ENCODE peak calls at places on chromosomes 11 and 22, in four cellular contexts. F is GM12892, Y is esophagus squamous epithelium, X is body of pancreas. T is an unnamed sample.

GRCh38 chr11:3119141-3119821 is 45.8 kb downstream of the OSBPL5 start:
- DNase-seq in F (no peak), Y (no peak), X (no peak), T (no peak)

GRCh38 chr22:37604875-37605274 is 3.8 kb upstream of the GGA1 start:
- DNase-seq in F (no peak), Y (no peak), X (no peak), T (no peak)

GRCh38 chr22:43168416-43169309 is 17.3 kb downstream of the TSPO start:
- DNase-seq in F (no peak), Y (no peak), X (no peak), T (no peak)

GRCh38 chr11:45805305-45806071 is 539 bp downstream of the SLC35C1 start:
- DNase-seq in F (no peak), Y (peak), X (peak), T (no peak)

GRCh38 chr11:28903716-28904115 is 795.5 kb downstream of the METTL15 start:
- DNase-seq in F (no peak), Y (no peak), X (no peak), T (no peak)

GRCh38 chr11:57588038-57588710 is 9.3 kb upstream of the SERPING1 start:
- DNase-seq in F (no peak), Y (no peak), X (no peak), T (no peak)

GRCh38 chr11:17543574-17544180 is 539 bp downstream of the USH1C start:
- DNase-seq in F (no peak), Y (no peak), X (no peak), T (no peak)

GRCh38 chr11:87743002-87743401 is 432.2 kb downstream of the RAB38 start:
- DNase-seq in F (no peak), Y (no peak), X (no peak), T (peak)

GRCh38 chr11:33027846-33028536 is 11.4 kb upstream of the TCP11L1 start:
- DNase-seq in F (no peak), Y (no peak), X (no peak), T (no peak)

GRCh38 chr11:56885182-56885581 is 103.5 kb upstream of the OR5AK2 start:
- DNase-seq in F (no peak), Y (no peak), X (peak), T (no peak)

GRCh38 chr11:61120865-61121831 is 18.9 kb downstream of the CD5 start:
- DNase-seq in F (no peak), Y (no peak), X (peak), T (no peak)

GRCh38 chr11:86481399-86481798 is 106.7 kb downstream of the CCDC81 start:
- DNase-seq in F (no peak), Y (no peak), X (no peak), T (no peak)

GRCh38 chr11:128416976-128417375 is 170.4 kb downstream of the ETS1 start:
- DNase-seq in F (no peak), Y (no peak), X (no peak), T (no peak)

GRCh38 chr11:122394326-122394725 is 261.2 kb upstream of the UBASH3B start:
- DNase-seq in F (no peak), Y (no peak), X (no peak), T (no peak)

GRCh38 chr11:55707029-55707428 is 45.0 kb downstream of the OR4C6 start:
- DNase-seq in F (no peak), Y (no peak), X (no peak), T (peak)

GRCh38 chr11:84922836-84923235 is 704.3 kb downstream of the DLG2 start:
- DNase-seq in F (no peak), Y (no peak), X (no peak), T (no peak)

GRCh38 chr22:22952531-22953295 is 65.1 kb downstream of the IGLL5 start:
- DNase-seq in F (no peak), Y (no peak), X (no peak), T (no peak)

GRCh38 chr22:37483594-37484114 is 2.5 kb downstream of the MFNG start:
- DNase-seq in F (no peak), Y (no peak), X (no peak), T (no peak)

GRCh38 chr22:22070371-22070824 is 87.8 kb upstream of the TOP3B start:
- DNase-seq in F (no peak), Y (no peak), X (no peak), T (no peak)

GRCh38 chr22:37345863-37346514 is 63.7 kb downstream of the CYTH4 start:
- DNase-seq in F (no peak), Y (no peak), X (no peak), T (no peak)

GRCh38 chr11:61696602-61697001 is 16.4 kb downstream of the DAGLA start:
- DNase-seq in F (no peak), Y (no peak), X (no peak), T (no peak)

GRCh38 chr11:86627776-86628455 is 44.5 kb downstream of the ME3 start:
- DNase-seq in F (no peak), Y (no peak), X (no peak), T (no peak)

GRCh38 chr22:46149493-46149997 is 781 bp upstream of the PPARA start:
- DNase-seq in F (no peak), Y (no peak), X (peak), T (peak)

GRCh38 chr11:90202342-90202741 is 20.5 kb downstream of the CHORDC1 start:
- DNase-seq in F (no peak), Y (no peak), X (no peak), T (no peak)

GRCh38 chr11:2944953-2945756 is 15.9 kb upstream of the PHLDA2 start:
- DNase-seq in F (no peak), Y (no peak), X (peak), T (peak)

GRCh38 chr11:70702040-70702648 is 303.8 kb downstream of the CTTN start:
- DNase-seq in F (no peak), Y (no peak), X (no peak), T (no peak)

GRCh38 chr22:42688241-42688913 is 32.3 kb downstream of the A4GALT start:
- DNase-seq in F (no peak), Y (no peak), X (peak), T (no peak)

GRCh38 chr11:59259867-59260475 is 47.2 kb upstream of the MPEG1 start:
- DNase-seq in F (no peak), Y (no peak), X (no peak), T (no peak)

GRCh38 chr11:117830072-117830471 is 5.5 kb upstream of the FXYD2 start:
- DNase-seq in F (no peak), Y (no peak), X (peak), T (no peak)

GRCh38 chr22:19011075-19011474 is 75.0 kb upstream of the PRODH start:
- DNase-seq in F (no peak), Y (no peak), X (no peak), T (no peak)

GRCh38 chr11:47578524-47579460 is at the start of the genes KBTBD4 and NDUFS3:
- DNase-seq in F (peak), Y (peak), X (peak), T (peak)
- TF ChIP-seq POLR2A in F (peak), Y (no peak), X (no peak), T (peak)

DNA sequence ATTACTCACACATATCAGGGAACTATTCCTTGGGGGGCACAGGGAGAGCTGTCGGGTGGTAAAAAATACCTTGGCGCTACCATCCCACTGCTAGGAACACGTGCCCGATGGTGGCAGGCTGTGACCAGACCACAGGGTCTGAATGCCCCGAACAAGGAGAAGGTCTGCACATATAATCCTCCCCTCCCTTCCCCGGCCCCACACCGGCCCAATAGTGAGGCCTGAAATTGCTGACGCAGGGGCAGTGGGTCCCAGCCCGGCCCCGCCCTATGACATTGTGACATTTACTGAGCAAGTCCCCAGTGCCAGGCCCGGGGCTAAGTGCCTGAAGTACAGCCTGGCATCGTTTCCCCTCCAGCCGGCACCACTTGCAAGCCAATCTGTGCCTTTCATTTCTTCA is 19.5 kb downstream of the MN1 start:
- DNase-seq in F (no peak), Y (no peak), X (no peak), T (no peak)
- TF ChIP-seq POLR2A in F (no peak), Y (no peak), X (no peak), T (no peak)

DNA sequence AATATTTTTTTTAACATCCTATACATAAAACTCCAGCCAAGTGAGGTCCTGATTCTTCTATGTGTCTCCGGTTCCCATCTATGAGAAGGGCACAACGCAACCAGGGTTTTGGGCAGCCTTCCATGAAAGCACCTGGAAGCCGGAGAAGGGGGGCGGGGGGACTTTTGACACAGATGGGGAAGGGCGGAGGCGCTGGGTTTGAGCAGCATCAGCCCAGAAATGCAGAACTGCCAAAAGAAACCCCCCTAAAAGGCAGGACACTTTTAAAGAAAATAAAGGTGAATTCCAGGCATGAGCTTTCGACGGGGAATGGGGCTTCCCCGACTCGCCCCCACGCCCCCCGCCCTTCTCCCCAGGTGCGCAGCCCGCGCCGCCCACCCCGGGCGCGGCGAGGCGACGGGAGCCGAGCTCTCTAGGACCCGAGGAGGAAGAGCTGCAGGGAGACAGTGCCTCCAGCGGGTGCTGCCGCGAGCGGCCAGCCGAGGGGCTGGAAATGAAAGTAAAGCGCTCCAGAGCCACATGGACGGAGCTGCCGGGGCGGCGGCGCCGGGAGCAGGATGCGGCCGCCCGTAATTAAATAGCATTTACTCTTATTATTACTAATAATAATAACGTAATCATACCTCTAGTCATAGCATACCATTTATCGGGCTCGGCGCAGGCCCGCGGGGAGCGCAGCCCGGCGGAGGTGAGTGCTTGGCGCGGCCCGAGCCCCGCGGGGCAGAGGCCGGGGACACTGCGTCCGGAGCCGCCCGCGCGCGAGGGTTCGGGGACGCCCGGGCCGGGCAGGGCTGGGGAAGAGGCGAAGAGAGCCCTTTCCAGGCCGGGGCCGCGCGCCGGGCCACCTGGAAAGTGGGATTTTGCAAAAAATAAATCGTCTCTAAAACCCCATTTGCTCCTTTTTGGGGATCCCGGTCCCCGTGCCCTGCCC is at the start of gene ZC3H7B:
- DNase-seq in F (peak), Y (no peak), X (peak), T (peak)
- TF ChIP-seq POLR2A in F (peak), Y (no peak), X (peak), T (peak)

GRCh38 chr11:68735125-68735524 is 16.2 kb downstream of the TESMIN start:
- DNase-seq in F (no peak), Y (no peak), X (no peak), T (no peak)

GRCh38 chr11:68741536-68741935 is 9.8 kb downstream of the TESMIN start:
- DNase-seq in F (no peak), Y (no peak), X (no peak), T (no peak)

DNA sequence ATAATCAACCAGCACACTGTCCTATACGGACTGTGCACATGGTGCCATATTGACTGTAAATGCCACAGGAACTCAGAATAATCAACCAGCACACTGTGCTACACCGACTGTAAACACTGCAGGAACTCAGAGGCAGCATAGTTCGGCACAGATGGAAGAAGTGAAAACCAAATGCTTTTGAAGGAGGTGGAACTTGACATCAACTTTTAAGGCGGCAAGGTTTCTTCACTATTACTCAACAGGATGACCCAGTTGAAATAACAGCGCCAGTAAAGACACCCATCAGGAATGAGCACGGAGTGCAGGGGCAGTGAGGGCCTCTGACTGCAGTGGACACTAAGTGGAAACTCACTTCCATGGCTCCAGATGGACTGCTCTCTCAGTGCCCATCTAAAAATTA is 15.7 kb downstream of the TESMIN start:
- DNase-seq in F (no peak), Y (no peak), X (no peak), T (no peak)
- TF ChIP-seq POLR2A in F (no peak), Y (no peak), X (no peak), T (no peak)

GRCh38 chr11:74018331-74019005 is 9.6 kb upstream of the UCP3 start:
- DNase-seq in F (no peak), Y (no peak), X (peak), T (peak)
- TF ChIP-seq POLR2A in F (no peak), Y (no peak), X (no peak), T (no peak)

GRCh38 chr11:821513-822371 is 3.0 kb downstream of the PNPLA2 start:
- DNase-seq in F (no peak), Y (no peak), X (peak), T (no peak)

GRCh38 chr11:819943-820649 is 1.4 kb downstream of the PNPLA2 start:
- DNase-seq in F (peak), Y (peak), X (peak), T (peak)

GRCh38 chr11:820655-821512 is 2.2 kb downstream of the PNPLA2 start:
- DNase-seq in F (no peak), Y (no peak), X (peak), T (no peak)

GRCh38 chr11:818396-819128 is at the start of gene PNPLA2:
- DNase-seq in F (no peak), Y (no peak), X (peak), T (no peak)

DNA sequence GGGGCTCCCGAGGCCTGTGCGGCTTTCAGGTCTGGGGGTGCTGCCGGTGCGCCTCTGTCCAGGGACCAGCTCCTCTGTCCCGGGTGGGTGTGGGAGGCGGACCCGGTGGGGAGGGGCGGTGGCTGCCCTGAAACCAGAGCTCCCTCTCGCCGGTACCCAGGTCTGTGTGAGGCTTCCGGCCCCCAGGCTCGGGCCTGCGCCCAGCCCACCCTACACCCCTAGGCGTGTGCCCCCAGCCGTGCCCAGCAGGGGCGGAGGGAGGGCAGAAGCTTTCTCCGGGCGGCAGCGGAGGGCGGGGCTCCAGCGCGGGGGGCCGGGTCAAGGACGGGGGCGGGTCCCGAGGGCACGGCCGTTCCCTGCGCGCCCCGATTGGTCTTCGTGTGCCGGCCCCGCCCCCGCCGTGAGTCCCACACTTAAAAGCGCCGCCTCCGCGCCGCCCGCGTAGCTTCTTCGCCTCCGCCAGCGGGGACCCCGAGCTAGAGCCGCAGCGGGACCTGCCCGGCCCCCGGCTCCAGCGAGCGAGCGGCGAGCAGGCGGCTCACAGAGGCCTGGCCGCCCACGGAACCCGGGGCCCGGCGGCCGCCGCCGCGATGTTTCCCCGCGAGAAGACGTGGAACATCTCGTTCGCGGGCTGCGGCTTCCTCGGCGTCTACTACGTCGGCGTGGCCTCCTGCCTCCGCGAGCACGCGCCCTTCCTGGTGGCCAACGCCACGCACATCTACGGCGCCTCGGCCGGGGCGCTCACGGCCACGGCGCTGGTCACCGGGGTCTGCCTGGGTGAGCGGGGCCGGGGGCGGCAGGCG is 616 bp downstream of the PNPLA2 start:
- DNase-seq in F (peak), Y (peak), X (peak), T (peak)
- TF ChIP-seq POLR2A in F (peak), Y (no peak), X (peak), T (peak)

GRCh38 chr11:63782749-63783148 is 14.2 kb upstream of the ZFTA start:
- DNase-seq in F (no peak), Y (no peak), X (no peak), T (no peak)
- TF ChIP-seq POLR2A in F (no peak), Y (no peak), X (no peak), T (no peak)

DNA sequence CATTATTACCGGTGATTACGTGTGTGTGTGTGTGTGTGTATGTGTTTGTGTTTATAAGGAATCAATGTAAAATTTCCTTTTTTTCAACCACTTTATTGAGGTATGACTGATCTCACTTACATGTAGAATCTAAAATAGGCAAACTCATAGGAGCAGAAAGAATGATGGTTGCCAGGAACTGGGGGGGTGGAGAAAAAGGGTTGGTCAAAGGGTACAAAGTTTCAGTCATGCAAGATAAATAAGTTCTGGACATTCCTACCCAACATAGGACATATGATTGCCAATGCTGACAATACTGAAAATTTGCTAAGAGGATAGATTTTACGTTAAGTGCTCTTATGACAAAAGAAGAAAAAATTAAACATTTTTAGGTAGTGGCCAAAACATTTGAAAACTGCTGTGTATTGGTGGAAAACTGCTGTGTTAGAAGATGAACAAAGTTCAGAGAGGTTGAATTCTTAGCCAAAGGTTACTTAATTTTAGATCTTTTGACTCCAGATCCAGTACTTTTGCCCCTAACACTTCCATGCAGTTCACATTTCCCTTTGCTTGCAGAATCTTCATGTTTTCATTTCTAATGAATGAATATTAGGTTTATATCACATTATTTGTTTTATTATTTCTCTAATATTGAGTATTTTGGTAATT is 49.5 kb downstream of the NNMT start:
- DNase-seq in F (no peak), Y (no peak), X (no peak), T (no peak)
- TF ChIP-seq POLR2A in F (no peak), Y (no peak), X (no peak), T (no peak)

DNA sequence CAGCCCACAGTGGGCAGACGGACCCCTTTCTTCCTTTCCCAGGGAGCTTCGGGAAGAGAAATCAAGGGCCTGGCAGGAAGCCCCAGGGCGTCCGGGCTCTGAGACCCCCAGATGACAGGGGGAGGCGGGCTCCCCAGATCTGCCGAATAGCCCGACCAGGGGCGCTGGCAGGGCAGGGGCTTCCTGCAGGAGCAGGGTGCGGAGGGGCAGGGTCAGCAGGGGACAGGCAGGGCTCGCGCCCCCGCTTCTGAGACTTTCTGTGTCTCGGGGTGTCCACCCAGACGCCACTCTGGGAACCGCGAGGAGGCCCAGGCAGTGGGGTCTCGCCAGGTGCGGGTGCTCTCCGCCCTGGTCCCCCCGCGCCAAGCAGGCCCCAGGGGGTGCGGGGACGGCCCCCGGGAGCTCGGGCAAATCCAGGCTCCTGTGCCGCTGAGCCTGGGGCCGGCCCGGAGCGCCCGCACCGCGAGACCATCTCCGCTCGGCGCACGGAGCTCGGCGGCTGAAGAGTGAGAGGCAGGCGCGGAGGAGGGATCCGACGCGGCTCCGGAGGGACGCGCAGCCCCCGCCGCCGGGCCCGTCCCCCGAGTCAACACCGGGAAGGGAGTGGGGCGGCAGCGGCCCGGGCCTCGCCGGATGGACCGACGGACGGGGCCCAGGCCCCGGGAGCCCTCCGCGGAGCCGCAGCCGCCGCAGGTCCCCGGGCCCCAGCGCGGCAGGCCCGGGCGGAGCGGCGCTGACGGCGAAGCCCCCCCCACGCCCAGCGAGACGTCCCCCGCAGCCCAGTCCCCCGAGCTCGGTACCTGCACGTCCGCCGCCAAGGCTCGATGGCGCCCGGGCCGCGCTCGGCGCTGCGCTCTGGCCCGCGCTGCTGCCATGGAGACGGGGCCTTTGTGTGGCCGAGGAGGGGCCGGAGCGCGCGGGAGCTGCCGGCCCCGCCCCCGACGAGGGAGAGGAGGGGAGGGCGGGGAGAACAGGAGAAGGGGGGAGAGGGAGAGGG is at the start of gene PLXNB2:
- DNase-seq in F (peak), Y (no peak), X (peak), T (peak)
- TF ChIP-seq POLR2A in F (peak), Y (no peak), X (no peak), T (no peak)

GRCh38 chr22:49817359-49817758 is 10.3 kb downstream of the BRD1 start:
- DNase-seq in F (no peak), Y (no peak), X (no peak), T (no peak)
- TF ChIP-seq POLR2A in F (no peak), Y (no peak), X (no peak), T (no peak)

T was measured in erythroblast.